ENCODE peak calls at places on chromosomes 7 and 10, in seven cellular contexts. N is Right ventricle myocardium superior; R is aorta; A is HCT116; Q is sciatic nerve; M is left cardiac atrium; S is stimulated activated naive CD8-positive, alpha-beta T cell treated with anti-CD3 and anti-CD28 coated beads, Interleukin-15, Interleukin-2, amounts not matched to agents 100 U/mL and 50 U/mL, for 24 hours. X is an unnamed sample.

GRCh38 chr10:82150123-82150900 is 275.3 kb downstream of the NRG3 start:
- ATAC-seq in N (no peak), R (no peak), A (no peak), Q (no peak), M (peak), S (no peak), X (no peak)

GRCh38 chr10:75441682-75442081 is 10.3 kb downstream of the LRMDA start:
- ATAC-seq in N (no peak), R (no peak), A (no peak), Q (no peak), M (no peak), S (no peak), X (no peak)

GRCh38 chr7:116218051-116218645 is 7.8 kb downstream of the TES start:
- ATAC-seq in N (no peak), R (no peak), A (peak), Q (no peak), M (peak), S (peak), X (peak)

GRCh38 chr7:95622859-95623258 is 26.5 kb upstream of the PDK4 start:
- ATAC-seq in N (no peak), R (no peak), A (no peak), Q (no peak), M (no peak), S (no peak), X (no peak)

GRCh38 chr7:124152859-124153692 is 120.2 kb upstream of the TMEM229A start:
- ATAC-seq in N (peak), R (peak), A (peak), Q (no peak), M (peak), S (no peak), X (no peak)

GRCh38 chr7:132213583-132213982 is 362.7 kb downstream of the PLXNA4 start:
- ATAC-seq in N (no peak), R (no peak), A (no peak), Q (no peak), M (no peak), S (no peak), X (no peak)

GRCh38 chr7:30938435-30939316 is 25.1 kb upstream of the GHRHR start:
- ATAC-seq in N (peak), R (peak), A (peak), Q (peak), M (peak), S (peak), X (peak)

GRCh38 chr7:16432425-16432731 is 11.0 kb upstream of the CRPPA start:
- ATAC-seq in N (no peak), R (no peak), A (no peak), Q (no peak), M (no peak), S (no peak), X (no peak)

GRCh38 chr10:32379314-32379949 is 32.5 kb upstream of the EPC1 start:
- ATAC-seq in N (peak), R (peak), A (peak), Q (peak), M (peak), S (no peak), X (peak)

GRCh38 chr10:113604572-113604971 is 51.7 kb downstream of the HABP2 start:
- ATAC-seq in N (peak), R (peak), A (no peak), Q (no peak), M (no peak), S (no peak), X (no peak)

GRCh38 chr10:1329622-1330021 is 273.4 kb downstream of the WDR37 start:
- ATAC-seq in N (no peak), R (no peak), A (no peak), Q (peak), M (no peak), S (no peak), X (no peak)

GRCh38 chr10:130985158-130985753 is 326.3 kb downstream of the TCERG1L start:
- ATAC-seq in N (no peak), R (no peak), A (no peak), Q (no peak), M (no peak), S (no peak), X (no peak)

X was measured in activated T-helper 17 cell treated with anti-CD3 and anti-CD28 coated beads, Interleukin-2, amount 50 U/mL, for 72 hours.